ENCODE peak calls at places on chromosomes 3 and 15, in six cellular contexts. H is MM.1S, F is neural progenitor cell, Q is PC-3, K is SK-N-SH, N is HCT116. P is an unnamed sample.

GRCh38 chr15:89680282-89680873 is 1.2 kb upstream of the PLIN1 start:
- DNase-seq in H (no peak), Q (peak), F (no peak), K (no peak), N (no peak), P (peak)

GRCh38 chr15:39331584-39331983 is 249.3 kb upstream of the THBS1 start:
- DNase-seq in N (no peak), K (no peak), F (no peak), Q (no peak), H (no peak), P (no peak)

GRCh38 chr15:62901087-62901486 is 141.5 kb upstream of the TPM1 start:
- DNase-seq in F (no peak), N (no peak), K (no peak), H (no peak), Q (no peak), P (no peak)

GRCh38 chr3:11178421-11178820 is 24.1 kb downstream of the HRH1 start:
- DNase-seq in N (no peak), Q (no peak), H (no peak), K (no peak), F (no peak), P (no peak)

GRCh38 chr3:170078620-170079281 is 41.0 kb downstream of the GPR160 start:
- DNase-seq in N (peak), H (no peak), K (no peak), F (peak), Q (peak), P (no peak)

GRCh38 chr3:6180171-6180570 is 680.7 kb upstream of the GRM7 start:
- DNase-seq in H (no peak), Q (peak), K (no peak), N (no peak), F (no peak), P (no peak)

GRCh38 chr3:193702967-193703366 is 110.0 kb downstream of the OPA1 start:
- DNase-seq in H (no peak), K (no peak), N (no peak), Q (no peak), F (no peak), P (peak)

GRCh38 chr3:52986938-52987337 is 58.9 kb downstream of the SFMBT1 start:
- DNase-seq in N (no peak), Q (no peak), K (no peak), F (peak), H (no peak), P (peak)

GRCh38 chr3:120168038-120168437 is 73.8 kb upstream of the GSK3B start:
- DNase-seq in N (no peak), Q (no peak), F (no peak), K (no peak), H (no peak), P (no peak)

GRCh38 chr3:107681385-107681784 is 158.6 kb downstream of the BBX start:
- DNase-seq in F (no peak), K (no peak), H (no peak), Q (no peak), N (no peak), P (no peak)

GRCh38 chr3:108473711-108474110 is 36.7 kb downstream of the MYH15 start:
- DNase-seq in N (no peak), K (no peak), H (no peak), F (no peak), Q (peak), P (no peak)

GRCh38 chr3:45909542-45909941 is 23.2 kb downstream of the CCR9 start:
- DNase-seq in F (no peak), N (no peak), K (no peak), Q (no peak), H (no peak), P (no peak)

GRCh38 chr3:71492566-71492965 is 91.0 kb downstream of the FOXP1 start:
- DNase-seq in F (no peak), H (no peak), N (no peak), Q (no peak), K (no peak), P (no peak)

GRCh38 chr3:71490692-71491091 is 92.8 kb downstream of the FOXP1 start:
- DNase-seq in H (no peak), K (no peak), Q (no peak), F (no peak), N (no peak), P (no peak)

GRCh38 chr3:71493372-71493771 is 90.2 kb downstream of the FOXP1 start:
- DNase-seq in Q (no peak), K (no peak), N (no peak), H (no peak), F (no peak), P (no peak)

GRCh38 chr3:71491141-71491752 is 92.3 kb downstream of the FOXP1 start:
- DNase-seq in H (no peak), F (no peak), K (no peak), Q (no peak), N (no peak), P (no peak)

GRCh38 chr3:71492969-71493368 is 90.6 kb downstream of the FOXP1 start:
- DNase-seq in K (no peak), N (no peak), H (no peak), Q (no peak), F (no peak), P (no peak)
- H3K4me3 ChIP-seq in K (no peak), N (no peak), H (no peak), Q (no peak), F (no peak), P (no peak)

DNA sequence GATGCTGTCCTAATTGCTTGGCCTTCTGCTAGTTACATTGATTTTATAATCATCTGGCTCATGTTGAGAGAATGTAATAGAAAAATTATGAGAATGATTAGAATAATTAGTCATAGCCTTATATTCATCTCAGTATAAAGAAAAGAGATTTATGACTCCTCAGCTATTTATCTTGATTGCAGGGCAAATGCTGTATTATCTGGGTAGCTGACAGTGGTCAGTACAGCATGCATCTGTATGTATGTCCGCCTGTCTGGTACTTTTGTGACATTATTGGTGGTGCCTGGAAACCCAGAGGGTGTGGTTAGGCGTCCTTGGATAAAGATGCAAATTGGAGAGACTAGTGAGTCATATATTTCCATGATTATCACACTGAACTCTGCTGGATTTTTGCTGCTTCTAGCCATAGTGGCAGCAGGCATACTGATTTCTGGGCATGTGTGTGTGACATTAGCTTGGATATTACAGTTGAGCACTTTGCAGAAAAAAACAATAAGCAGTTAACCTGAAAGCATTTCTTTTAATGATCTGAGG is 120.7 kb downstream of the FEZF2 start:
- DNase-seq in Q (no peak), K (no peak), N (no peak), H (no peak), F (no peak), P (peak)
- TF ChIP-seq EZH2phosphoT487 in Q (no peak), K (no peak), N (no peak), H (no peak), F (no peak), P (no peak)

GRCh38 chr3:10142707-10143560 is 1.4 kb downstream of the VHL start:
- DNase-seq in K (peak), H (no peak), Q (peak), N (no peak), F (no peak), P (peak)

GRCh38 chr3:10136426-10137005 is 5.1 kb upstream of the VHL start:
- DNase-seq in N (no peak), H (no peak), Q (no peak), K (no peak), F (no peak), P (no peak)

GRCh38 chr3:10145685-10146084 is 4.1 kb downstream of the VHL start:
- DNase-seq in Q (no peak), H (no peak), K (no peak), N (no peak), F (no peak), P (no peak)

GRCh38 chr3:10137178-10137577 is 4.4 kb upstream of the VHL start:
- DNase-seq in H (no peak), K (no peak), F (no peak), Q (peak), N (no peak), P (no peak)

GRCh38 chr3:10140996-10141546 is 507 bp upstream of the VHL start:
- DNase-seq in Q (no peak), F (no peak), N (no peak), H (no peak), K (no peak), P (no peak)
- H3K9ac ChIP-seq in Q (peak), F (no peak), N (peak), H (peak), K (no peak), P (peak)

GRCh38 chr3:16173696-16174355 is 654 bp upstream of the GALNT15 start:
- DNase-seq in N (no peak), F (no peak), Q (no peak), H (no peak), K (no peak), P (peak)

GRCh38 chr3:16171825-16172224 is 2.7 kb upstream of the GALNT15 start:
- DNase-seq in N (no peak), Q (no peak), F (no peak), H (no peak), K (no peak), P (no peak)

GRCh38 chr3:16176391-16177030 is 2.0 kb downstream of the GALNT15 start:
- DNase-seq in N (no peak), Q (no peak), K (no peak), F (no peak), H (no peak), P (peak)

GRCh38 chr3:16174976-16175901 is 759 bp downstream of the GALNT15 start:
- DNase-seq in K (no peak), N (no peak), F (no peak), H (no peak), Q (no peak), P (peak)

GRCh38 chr3:16174389-16174788 is at the start of gene GALNT15:
- DNase-seq in F (peak), N (no peak), H (no peak), K (peak), Q (no peak), P (peak)
- H3K4me3 ChIP-seq in F (no peak), N (no peak), H (no peak), K (peak), Q (no peak), P (peak)

GRCh38 chr3:141487419-141488345 is 855 bp downstream of the RASA2 start:
- DNase-seq in H (peak), N (peak), Q (peak), F (peak), K (peak), P (peak)
- TF ChIP-seq EZH2phosphoT487 in H (no peak), N (no peak), Q (no peak), F (no peak), K (no peak), P (no peak)